ENCODE peak calls at places on chromosomes 1 and 21, in five cellular contexts. L is stomach, A is uterus, C is body of pancreas, Y is K562. X is an unnamed sample.

GRCh38 chr1:30902653-30903290 is 5.8 kb downstream of the SDC3 start:
- DNase-seq in C (no peak), L (no peak), A (no peak), Y (no peak), X (no peak)

GRCh38 chr21:41834252-41834925 is 44.8 kb downstream of the PRDM15 start:
- DNase-seq in L (no peak), Y (no peak), A (no peak), C (no peak), X (no peak)

GRCh38 chr1:78038491-78038939 is 7.3 kb upstream of the GIPC2 start:
- DNase-seq in L (no peak), A (no peak), C (peak), Y (no peak), X (no peak)

GRCh38 chr1:172351761-172352161 is 68.7 kb upstream of the C1orf105 start:
- DNase-seq in C (no peak), Y (no peak), L (no peak), A (no peak), X (no peak)

GRCh38 chr1:92749024-92749634 is 35.8 kb downstream of the EVI5 start:
- DNase-seq in Y (peak), C (peak), A (no peak), L (peak), X (peak)

GRCh38 chr21:41232055-41232454 is 64.1 kb downstream of the BACE2 start:
- DNase-seq in Y (no peak), C (no peak), L (no peak), A (no peak), X (no peak)

GRCh38 chr1:50474859-50475809 is 51.9 kb upstream of the DMRTA2 start:
- DNase-seq in L (no peak), C (no peak), Y (no peak), A (no peak), X (no peak)

GRCh38 chr1:61101461-61102440 is 19.4 kb downstream of the NFIA start:
- DNase-seq in L (no peak), C (no peak), Y (no peak), A (no peak), X (no peak)

GRCh38 chr21:22806278-22806677 is 1808.1 kb downstream of the NCAM2 start:
- DNase-seq in C (no peak), L (no peak), Y (no peak), A (no peak), X (no peak)

GRCh38 chr1:103363008-103363365 is 162.5 kb upstream of the RNPC3 start:
- DNase-seq in A (no peak), Y (no peak), L (no peak), C (no peak), X (no peak)

GRCh38 chr1:117150316-117150715 is 28.8 kb upstream of the TRIM45 start:
- DNase-seq in C (no peak), Y (no peak), L (no peak), A (no peak), X (no peak)

GRCh38 chr1:218779341-218779831 is 394.3 kb upstream of the LYPLAL1 start:
- DNase-seq in C (no peak), L (no peak), A (no peak), Y (no peak), X (no peak)

GRCh38 chr1:238985312-238985711 is 401.1 kb upstream of the CHRM3 start:
- DNase-seq in L (no peak), Y (no peak), C (no peak), A (no peak), X (no peak)

GRCh38 chr1:13697738-13698137 is 2.2 kb upstream of the PRDM2 start:
- DNase-seq in Y (no peak), A (no peak), L (no peak), C (no peak), X (no peak)

GRCh38 chr1:5729636-5730145 is 262.5 kb downstream of the NPHP4 start:
- DNase-seq in Y (no peak), L (no peak), C (no peak), A (no peak), X (peak)

GRCh38 chr1:907611-908451 is 15.9 kb upstream of the SAMD11 start:
- DNase-seq in Y (no peak), A (no peak), C (peak), L (peak), X (peak)

GRCh38 chr1:202268032-202268431 is 73.7 kb downstream of the UBE2T start:
- DNase-seq in L (peak), C (no peak), A (no peak), Y (no peak), X (no peak)

GRCh38 chr1:35120458-35121133 is 41.4 kb downstream of the ZMYM1 start:
- DNase-seq in C (no peak), Y (no peak), L (peak), A (no peak), X (peak)

GRCh38 chr1:209751627-209752231 is 4.1 kb upstream of the TRAF3IP3 start:
- DNase-seq in A (no peak), L (no peak), C (no peak), Y (no peak), X (no peak)

GRCh38 chr1:171220551-171221175 is 27.6 kb upstream of the FMO1 start:
- DNase-seq in C (no peak), Y (no peak), A (no peak), L (no peak), X (no peak)
- H3K4me3 ChIP-seq in C (no peak), Y (no peak), A (no peak), L (no peak), X (no peak)

GRCh38 chr1:11285883-11286734 is 13.1 kb downstream of the UBIAD1 start:
- DNase-seq in L (no peak), C (no peak), Y (no peak), A (no peak), X (no peak)
- TF ChIP-seq POLR2A in L (no peak), C (no peak), Y (no peak), A (no peak), X (no peak)

DNA sequence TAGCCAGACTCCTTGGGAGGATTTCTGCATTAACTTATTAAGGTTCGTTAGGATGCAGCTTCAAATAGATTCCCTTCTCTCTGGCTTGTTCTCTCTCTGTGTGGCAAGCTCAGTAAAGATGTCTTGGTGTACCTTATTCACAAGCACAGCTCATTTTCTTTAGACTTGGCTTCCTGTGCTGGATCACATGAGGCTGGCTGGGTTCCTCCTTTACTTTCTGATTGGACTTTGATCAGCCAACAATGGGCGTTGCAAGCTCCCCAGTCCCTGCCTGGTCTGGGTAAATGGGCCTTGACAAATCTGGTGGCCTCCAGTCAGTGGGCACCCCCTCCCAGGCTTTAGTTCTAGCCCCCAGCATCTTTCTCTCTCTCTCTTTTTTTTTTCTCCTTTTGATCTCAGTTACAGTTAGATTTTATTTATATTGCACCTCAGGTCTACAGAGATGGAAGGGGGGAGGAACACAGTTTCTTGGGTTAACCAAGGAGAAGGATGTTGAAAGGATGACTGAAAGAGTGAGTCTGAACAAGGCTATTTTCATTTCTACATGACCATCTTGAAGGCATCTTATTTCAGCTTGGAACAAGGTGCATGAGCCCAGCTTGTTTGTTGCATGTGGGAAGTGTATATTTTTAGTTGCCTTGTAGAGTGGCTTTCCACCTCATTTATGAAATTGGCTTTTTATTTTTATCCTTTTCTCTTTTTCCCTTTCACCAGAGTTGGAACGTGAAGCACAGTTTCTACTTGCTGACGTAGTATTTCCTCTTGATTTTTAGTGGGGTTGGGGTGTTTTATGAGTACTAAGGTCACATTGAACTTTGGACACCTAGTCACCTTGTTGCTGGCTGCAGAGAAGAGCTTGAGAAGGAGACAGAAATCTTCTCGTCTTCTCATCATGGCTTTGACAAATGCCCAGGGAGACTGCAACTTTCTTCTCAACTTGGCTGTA is 77.1 kb downstream of the PBX1 start:
- DNase-seq in C (peak), A (peak), L (peak), Y (no peak), X (peak)
- H3K4me3 ChIP-seq in C (no peak), A (no peak), L (no peak), Y (no peak), X (no peak)

DNA sequence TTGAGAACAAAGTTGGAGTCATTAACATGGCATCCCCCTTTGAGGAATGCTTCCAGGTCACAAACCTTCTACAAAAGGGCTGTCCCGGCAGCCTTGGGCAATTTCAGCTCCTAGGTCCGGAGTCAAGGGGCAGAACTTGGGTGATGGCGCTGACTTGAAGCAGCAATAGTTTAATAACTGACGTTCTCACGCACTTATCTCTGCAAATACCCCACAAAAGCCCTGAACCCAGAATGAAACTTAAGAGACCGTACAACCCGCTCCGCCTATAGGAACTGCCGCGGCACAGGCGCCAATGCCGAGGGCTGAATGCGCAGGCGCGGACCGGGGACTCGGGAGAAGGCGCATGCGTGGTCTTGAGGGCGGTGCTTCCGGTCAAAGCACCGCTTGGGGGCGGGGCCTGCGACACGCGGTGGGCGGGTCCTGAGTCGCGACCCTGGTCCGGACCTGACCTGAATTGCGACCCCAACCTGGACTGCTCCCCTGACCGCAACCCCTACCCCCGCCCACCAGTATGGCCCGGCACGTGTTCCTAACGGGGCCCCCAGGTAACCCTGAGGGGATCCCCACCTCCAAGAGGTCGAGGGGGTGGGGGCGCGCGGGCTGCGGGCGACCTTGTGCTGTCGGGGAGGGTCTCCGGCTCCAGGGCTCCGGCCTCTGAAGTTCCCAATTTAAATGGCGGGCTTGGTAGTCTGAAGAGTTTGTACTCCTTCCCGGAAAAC is at the start of gene NTPCR:
- DNase-seq in C (peak), Y (peak), L (peak), A (peak), X (peak)
- TF ChIP-seq POLR2A in C (peak), Y (peak), L (no peak), A (peak), X (peak)

DNA sequence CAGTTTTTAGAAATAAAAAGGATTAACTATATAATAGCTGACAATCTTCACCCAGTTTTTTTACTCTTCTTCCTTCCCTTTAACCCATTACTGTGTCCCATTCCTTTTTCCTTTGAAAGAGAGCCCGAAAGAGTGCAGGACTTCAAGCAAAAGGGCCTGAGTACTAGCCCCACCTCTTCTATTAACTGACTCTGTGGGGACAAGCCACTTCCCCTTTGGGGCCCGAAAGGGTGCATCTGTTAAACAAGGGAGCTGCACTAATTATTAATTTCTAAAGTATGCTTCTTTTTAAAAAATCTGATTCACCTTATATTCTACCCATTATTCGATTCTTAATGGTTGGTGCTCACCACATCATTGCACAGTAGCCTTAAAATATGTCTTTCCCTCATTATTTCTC is 3.3 kb downstream of the USP24 start:
- DNase-seq in L (no peak), C (no peak), A (no peak), Y (peak), X (peak)
- H3K4me3 ChIP-seq in L (peak), C (no peak), A (no peak), Y (peak), X (no peak)

DNA sequence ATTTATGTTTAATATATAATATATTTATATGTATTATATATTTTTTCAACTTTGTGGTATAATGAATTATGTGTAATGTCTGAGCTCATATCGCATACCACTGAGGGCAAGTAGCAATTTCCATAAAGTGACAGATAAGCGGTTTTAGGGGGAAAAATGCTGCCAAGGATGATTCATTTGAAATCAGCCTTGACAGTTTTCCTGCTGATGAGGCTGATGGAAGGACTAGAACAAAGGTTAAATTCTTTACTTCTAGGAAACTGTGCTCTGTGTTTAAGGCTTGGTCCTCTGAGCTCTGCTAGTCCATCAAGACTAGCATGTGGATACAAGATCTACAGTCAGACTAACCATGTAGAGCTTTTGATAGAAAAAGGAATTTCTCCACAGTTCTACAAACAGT is 19.3 kb upstream of the DDAH1 start:
- DNase-seq in L (no peak), C (no peak), A (no peak), Y (no peak), X (no peak)
- TF ChIP-seq POLR2A in L (no peak), C (no peak), A (no peak), Y (no peak), X (no peak)

DNA sequence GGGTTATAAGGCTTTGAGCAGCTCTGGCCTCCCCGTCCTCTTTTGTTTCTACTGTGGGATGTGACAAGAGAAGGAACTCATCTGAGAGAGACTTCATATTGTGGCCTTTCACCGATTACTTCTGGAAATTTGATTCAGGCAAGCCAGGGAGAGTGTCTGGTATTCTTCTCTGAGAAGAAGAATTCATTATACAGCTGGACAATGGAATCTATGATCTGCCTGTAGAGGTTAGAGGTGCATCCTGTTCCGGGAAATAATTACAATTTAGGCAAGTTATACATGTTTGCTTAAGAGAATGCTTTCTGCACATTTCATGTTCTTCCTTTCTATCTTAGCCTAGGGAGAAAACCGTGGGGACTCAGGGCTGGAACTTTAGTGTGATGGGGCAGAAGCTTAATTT is 12.8 kb upstream of the RNU1-2 start:
- DNase-seq in C (no peak), A (no peak), Y (no peak), L (no peak), X (no peak)
- H3K4me3 ChIP-seq in C (no peak), A (no peak), Y (no peak), L (no peak), X (no peak)

GRCh38 chr1:115348636-115349035 is 10.6 kb upstream of the NGF start:
- DNase-seq in C (no peak), A (no peak), L (no peak), Y (no peak), X (no peak)

GRCh38 chr1:115356356-115356755 is 18.3 kb upstream of the NGF start:
- DNase-seq in C (no peak), L (no peak), Y (no peak), A (no peak), X (no peak)

GRCh38 chr1:115355069-115355468 is 17.0 kb upstream of the NGF start:
- DNase-seq in L (no peak), Y (no peak), C (no peak), A (no peak), X (no peak)

GRCh38 chr1:115351143-115351542 is 13.1 kb upstream of the NGF start:
- DNase-seq in A (no peak), C (no peak), L (no peak), Y (no peak), X (no peak)
- TF ChIP-seq POLR2A in A (no peak), C (no peak), L (no peak), Y (no peak), X (no peak)

GRCh38 chr1:233113009-233113712 is 162.8 kb downstream of the NTPCR start:
- DNase-seq in A (peak), C (peak), Y (peak), L (peak), X (peak)
- H3K4me3 ChIP-seq in A (no peak), C (no peak), Y (no peak), L (no peak), X (no peak)

GRCh38 chr1:85626818-85627217 is 46.3 kb downstream of the CCN1 start:
- DNase-seq in Y (no peak), A (no peak), C (no peak), L (no peak), X (no peak)

GRCh38 chr1:85623061-85623471 is 42.5 kb downstream of the CCN1 start:
- DNase-seq in C (no peak), L (no peak), A (no peak), Y (no peak), X (no peak)

GRCh38 chr1:85624361-85624760 is 43.8 kb downstream of the CCN1 start:
- DNase-seq in Y (no peak), L (no peak), C (no peak), A (no peak), X (no peak)

GRCh38 chr1:85629532-85629920 is 49.0 kb downstream of the CCN1 start:
- DNase-seq in Y (no peak), A (no peak), L (no peak), C (no peak), X (no peak)

GRCh38 chr1:85628791-85629531 is 48.4 kb downstream of the CCN1 start:
- DNase-seq in L (peak), A (no peak), Y (peak), C (peak), X (peak)
- TF ChIP-seq POLR2A in L (no peak), A (no peak), Y (no peak), C (no peak), X (no peak)

X was measured in Peyer's patch.